ENCODE peak calls at places on chromosomes 6 and 20, in eight cellular contexts. Q is activated CD4-positive, alpha-beta T cell treated with anti-CD3 and anti-CD28 coated beads, Interleukin-2, amount 10 ng/mL, durations not matched to agents 7 days and 5 days; N is tibial artery; S is stimulated activated CD4-positive, alpha-beta T cell treated with anti-CD3 and anti-CD28 coated beads, Interleukin-2, amount 100 ng/mL, for 4 hours; W is G401; R is DMS53; Y is kidney tubule cell; Z is M059J. K is an unnamed sample.

GRCh38 chr6:103273048-103273447 is 1586.7 kb downstream of the HACE1 start:
- DNase-seq in Q (no peak), N (no peak), S (no peak), W (peak), R (peak), Y (peak), Z (no peak), K (peak)

GRCh38 chr6:109381007-109381746 is 1.1 kb downstream of the CD164 start:
- DNase-seq in Q (peak), N (no peak), S (no peak), W (peak), R (peak), Y (peak), Z (peak), K (no peak)

GRCh38 chr6:74320715-74321114 is 624.7 kb downstream of the CD109 start:
- DNase-seq in Q (no peak), N (no peak), S (no peak), W (no peak), R (no peak), Y (no peak), Z (no peak), K (no peak)

GRCh38 chr6:3822747-3823445 is 26.3 kb upstream of the FAM50B start:
- DNase-seq in Q (no peak), N (no peak), S (no peak), W (no peak), R (no peak), Y (peak), Z (peak), K (no peak)

GRCh38 chr6:6803180-6803978 is 214.9 kb downstream of the LY86 start:
- DNase-seq in Q (peak), N (no peak), S (no peak), W (no peak), R (peak), Y (peak), Z (peak), K (no peak)

GRCh38 chr20:38601216-38602184 is at the start of gene ARHGAP40:
- DNase-seq in Q (no peak), N (no peak), S (no peak), W (no peak), R (no peak), Y (peak), Z (peak), K (no peak)

GRCh38 chr20:38143646-38144554 is 21.2 kb downstream of the TGM2 start:
- DNase-seq in Q (no peak), N (peak), S (no peak), W (no peak), R (peak), Y (peak), Z (peak), K (no peak)

GRCh38 chr6:108115598-108116058 is 41.1 kb upstream of the OSTM1 start:
- DNase-seq in Q (no peak), N (no peak), S (no peak), W (peak), R (peak), Y (peak), Z (peak), K (no peak)

GRCh38 chr6:128569737-128570438 is 49.5 kb upstream of the PTPRK start:
- DNase-seq in Q (no peak), N (no peak), S (no peak), W (no peak), R (no peak), Y (peak), Z (peak), K (no peak)

GRCh38 chr6:51959744-51960383 is 127.5 kb downstream of the PKHD1 start:
- DNase-seq in Q (peak), N (peak), S (no peak), W (peak), R (peak), Y (peak), Z (peak), K (peak)

GRCh38 chr6:130900913-130901312 is 73.7 kb downstream of the SMLR1 start:
- DNase-seq in Q (no peak), N (peak), S (no peak), W (no peak), R (no peak), Y (peak), Z (peak), K (no peak)

GRCh38 chr6:36126553-36127458 is 3.5 kb upstream of the MAPK13 start:
- DNase-seq in Q (no peak), N (no peak), S (no peak), W (no peak), R (no peak), Y (peak), Z (peak), K (no peak)

GRCh38 chr6:87922947-87923330 is 124.7 kb upstream of the SPACA1 start:
- DNase-seq in Q (no peak), N (no peak), S (no peak), W (no peak), R (peak), Y (peak), Z (no peak), K (no peak)

GRCh38 chr20:3930265-3931206 is 41.3 kb downstream of the PANK2 start:
- DNase-seq in Q (no peak), N (no peak), S (no peak), W (no peak), R (peak), Y (peak), Z (no peak), K (no peak)

GRCh38 chr6:70717038-70717801 is 49.5 kb downstream of the SMAP1 start:
- DNase-seq in Q (peak), N (no peak), S (no peak), W (no peak), R (no peak), Y (no peak), Z (no peak), K (no peak)

GRCh38 chr20:6704132-6704861 is 63.2 kb upstream of the BMP2 start:
- DNase-seq in Q (no peak), N (no peak), S (no peak), W (no peak), R (peak), Y (peak), Z (peak), K (no peak)

GRCh38 chr6:63599243-63599642 is 27.0 kb downstream of the LOC128125822 start:
- DNase-seq in Q (no peak), N (no peak), S (no peak), W (no peak), R (no peak), Y (no peak), Z (no peak), K (no peak)

GRCh38 chr20:676315-676937 is 824 bp upstream of the SCRT2 start:
- DNase-seq in Q (no peak), N (no peak), S (no peak), W (no peak), R (peak), Y (no peak), Z (no peak), K (no peak)

GRCh38 chr20:4633379-4633778 is 88.3 kb upstream of the PRND start:
- DNase-seq in Q (no peak), N (no peak), S (no peak), W (no peak), R (no peak), Y (no peak), Z (no peak), K (no peak)

GRCh38 chr6:129575378-129576118 is 134.4 kb downstream of the ARHGAP18 start:
- DNase-seq in Q (no peak), N (no peak), S (no peak), W (peak), R (peak), Y (peak), Z (peak), K (peak)

GRCh38 chr6:136969433-136969832 is 47.3 kb downstream of the SLC35D3 start:
- DNase-seq in Q (no peak), N (no peak), S (no peak), W (no peak), R (peak), Y (peak), Z (peak), K (no peak)

GRCh38 chr6:25280617-25280990 is 1.4 kb downstream of the CARMIL1 start:
- DNase-seq in Q (no peak), N (no peak), S (no peak), W (peak), R (peak), Y (peak), Z (no peak), K (no peak)

GRCh38 chr20:25207149-25207959 is 11.8 kb downstream of the ENTPD6 start:
- DNase-seq in Q (no peak), N (peak), S (no peak), W (no peak), R (no peak), Y (no peak), Z (no peak), K (no peak)

GRCh38 chr6:78713564-78713963 is 153.8 kb upstream of the IRAK1BP1 start:
- DNase-seq in Q (no peak), N (no peak), S (no peak), W (no peak), R (no peak), Y (no peak), Z (no peak), K (no peak)

GRCh38 chr20:18316166-18316565 is 27.8 kb downstream of the ZNF133 start:
- DNase-seq in Q (no peak), N (no peak), S (no peak), W (no peak), R (no peak), Y (no peak), Z (no peak), K (no peak)

GRCh38 chr20:23668477-23668951 is 20.3 kb downstream of the CST4 start:
- DNase-seq in Q (peak), N (no peak), S (no peak), W (peak), R (peak), Y (peak), Z (peak), K (peak)

GRCh38 chr6:104639671-104640070 is 220.0 kb downstream of the HACE1 start:
- DNase-seq in Q (no peak), N (no peak), S (no peak), W (no peak), R (no peak), Y (no peak), Z (peak), K (no peak)

GRCh38 chr6:10250655-10251220 is 164.1 kb downstream of the TFAP2A start:
- DNase-seq in Q (no peak), N (no peak), S (no peak), W (no peak), R (no peak), Y (no peak), Z (no peak), K (no peak)

GRCh38 chr6:30071081-30071818 is 4.3 kb downstream of the PPP1R11 start:
- DNase-seq in Q (no peak), N (no peak), S (no peak), W (no peak), R (no peak), Y (no peak), Z (no peak), K (no peak)

GRCh38 chr6:99119109-99120031 is 171.6 kb upstream of the FBXL4 start:
- DNase-seq in Q (peak), N (no peak), S (peak), W (peak), R (peak), Y (peak), Z (peak), K (peak)

GRCh38 chr20:4156411-4156810 is 141.1 kb upstream of the RNF24 start:
- DNase-seq in Q (no peak), N (no peak), S (no peak), W (no peak), R (no peak), Y (peak), Z (peak), K (no peak)

GRCh38 chr20:32467506-32468312 is 109.6 kb downstream of the ASXL1 start:
- DNase-seq in Q (no peak), N (no peak), S (no peak), W (no peak), R (no peak), Y (no peak), Z (no peak), K (no peak)

GRCh38 chr6:137909533-137909932 is 42.5 kb downstream of the TNFAIP3 start:
- DNase-seq in Q (no peak), N (no peak), S (no peak), W (no peak), R (no peak), Y (no peak), Z (no peak), K (no peak)

K was measured in NCI-H446 treated with DMSO at 0.1 percent for 48 hours.